ENCODE peak calls at places on chromosomes 11 and 22, in ten cellular contexts. One of them, this sample, is unnamed.

GRCh38 chr11:2509481-2510001 is 64.7 kb downstream of the KCNQ1 start:
- DNase-seq in stimulated activated CD8-positive, alpha-beta memory T cell treated with anti-CD3 and anti-CD28 coated beads, Interleukin-2, amount 100 ng/mL, for 48 hours: no peak
- DNase-seq in cardiac septum: peak; percentile 89
- DNase-seq in coronary artery: peak; percentile 59
- DNase-seq in ACHN: no peak
- DNase-seq in germinal center: peak; percentile 0
- DNase-seq in lung: peak; percentile 26
- DNase-seq in right atrium auricular region: peak; percentile 64
- DNase-seq in ureter: peak; percentile 37
- DNase-seq in body of pancreas: peak; percentile 9
- DNase-seq in this sample: no peak

GRCh38 chr11:121451982-121452608 is at the start of gene SORL1:
- DNase-seq in cardiac septum: peak; percentile 88
- DNase-seq in lung: peak; percentile 72
- DNase-seq in ACHN: peak; percentile 60
- DNase-seq in body of pancreas: peak; percentile 60
- DNase-seq in stimulated activated CD8-positive, alpha-beta memory T cell treated with anti-CD3 and anti-CD28 coated beads, Interleukin-2, amount 100 ng/mL, for 48 hours: peak; percentile 70
- DNase-seq in coronary artery: peak; percentile 83
- DNase-seq in ureter: peak; percentile 79
- DNase-seq in germinal center: peak; percentile 64
- DNase-seq in right atrium auricular region: peak; percentile 62
- DNase-seq in this sample: peak; percentile 42

GRCh38 chr11:61913699-61914395 is 3.5 kb downstream of the RAB3IL1 start:
- DNase-seq in ACHN: no peak
- DNase-seq in ureter: peak; percentile 36
- DNase-seq in cardiac septum: peak; percentile 41
- DNase-seq in germinal center: no peak
- DNase-seq in coronary artery: no peak
- DNase-seq in lung: no peak
- DNase-seq in stimulated activated CD8-positive, alpha-beta memory T cell treated with anti-CD3 and anti-CD28 coated beads, Interleukin-2, amount 100 ng/mL, for 48 hours: no peak
- DNase-seq in right atrium auricular region: no peak
- DNase-seq in body of pancreas: no peak
- DNase-seq in this sample: no peak

GRCh38 chr11:125345706-125346561 is 150.1 kb downstream of the FEZ1 start:
- DNase-seq in body of pancreas: peak; percentile 80
- DNase-seq in lung: peak; percentile 62
- DNase-seq in ACHN: peak; percentile 33
- DNase-seq in germinal center: peak; percentile 61
- DNase-seq in coronary artery: peak; percentile 83
- DNase-seq in ureter: peak; percentile 85
- DNase-seq in cardiac septum: peak; percentile 87
- DNase-seq in right atrium auricular region: peak; percentile 94
- DNase-seq in stimulated activated CD8-positive, alpha-beta memory T cell treated with anti-CD3 and anti-CD28 coated beads, Interleukin-2, amount 100 ng/mL, for 48 hours: peak; percentile 7
- DNase-seq in this sample: peak; percentile 10

GRCh38 chr11:34721646-34722045 is 100.8 kb downstream of the EHF start:
- DNase-seq in coronary artery: no peak
- DNase-seq in stimulated activated CD8-positive, alpha-beta memory T cell treated with anti-CD3 and anti-CD28 coated beads, Interleukin-2, amount 100 ng/mL, for 48 hours: no peak
- DNase-seq in right atrium auricular region: no peak
- DNase-seq in body of pancreas: no peak
- DNase-seq in ureter: no peak
- DNase-seq in lung: no peak
- DNase-seq in germinal center: no peak
- DNase-seq in ACHN: no peak
- DNase-seq in cardiac septum: no peak
- DNase-seq in this sample: no peak

GRCh38 chr11:28961726-28962125 is 853.5 kb downstream of the METTL15 start:
- DNase-seq in right atrium auricular region: no peak
- DNase-seq in coronary artery: no peak
- DNase-seq in stimulated activated CD8-positive, alpha-beta memory T cell treated with anti-CD3 and anti-CD28 coated beads, Interleukin-2, amount 100 ng/mL, for 48 hours: no peak
- DNase-seq in cardiac septum: no peak
- DNase-seq in ACHN: no peak
- DNase-seq in ureter: no peak
- DNase-seq in germinal center: no peak
- DNase-seq in body of pancreas: no peak
- DNase-seq in lung: no peak
- DNase-seq in this sample: no peak

GRCh38 chr11:57277845-57278720 is 41.0 kb upstream of the APLNR start:
- DNase-seq in lung: peak; percentile 72
- DNase-seq in right atrium auricular region: peak; percentile 92
- DNase-seq in body of pancreas: peak; percentile 67
- DNase-seq in germinal center: peak; percentile 51
- DNase-seq in stimulated activated CD8-positive, alpha-beta memory T cell treated with anti-CD3 and anti-CD28 coated beads, Interleukin-2, amount 100 ng/mL, for 48 hours: peak; percentile 4
- DNase-seq in ACHN: peak; percentile 76
- DNase-seq in coronary artery: no peak
- DNase-seq in cardiac septum: no peak
- DNase-seq in ureter: peak; percentile 70
- DNase-seq in this sample: peak; percentile 23

GRCh38 chr11:105298174-105298573 is 158.6 kb upstream of the CARD18 start:
- DNase-seq in coronary artery: no peak
- DNase-seq in right atrium auricular region: no peak
- DNase-seq in cardiac septum: no peak
- DNase-seq in germinal center: no peak
- DNase-seq in body of pancreas: no peak
- DNase-seq in stimulated activated CD8-positive, alpha-beta memory T cell treated with anti-CD3 and anti-CD28 coated beads, Interleukin-2, amount 100 ng/mL, for 48 hours: no peak
- DNase-seq in ureter: no peak
- DNase-seq in lung: no peak
- DNase-seq in ACHN: no peak
- DNase-seq in this sample: no peak

GRCh38 chr11:4074266-4074665 is 20.3 kb upstream of the RRM1 start:
- DNase-seq in ACHN: no peak
- DNase-seq in right atrium auricular region: no peak
- DNase-seq in lung: no peak
- DNase-seq in stimulated activated CD8-positive, alpha-beta memory T cell treated with anti-CD3 and anti-CD28 coated beads, Interleukin-2, amount 100 ng/mL, for 48 hours: no peak
- DNase-seq in ureter: no peak
- DNase-seq in cardiac septum: no peak
- DNase-seq in coronary artery: no peak
- DNase-seq in germinal center: no peak
- DNase-seq in body of pancreas: no peak
- DNase-seq in this sample: no peak

GRCh38 chr11:82932564-82932963 is 31.0 kb downstream of the DDIAS start:
- DNase-seq in germinal center: no peak
- DNase-seq in cardiac septum: no peak
- DNase-seq in lung: no peak
- DNase-seq in ACHN: no peak
- DNase-seq in stimulated activated CD8-positive, alpha-beta memory T cell treated with anti-CD3 and anti-CD28 coated beads, Interleukin-2, amount 100 ng/mL, for 48 hours: no peak
- DNase-seq in body of pancreas: no peak
- DNase-seq in right atrium auricular region: no peak
- DNase-seq in ureter: no peak
- DNase-seq in coronary artery: no peak
- DNase-seq in this sample: peak; percentile 60

GRCh38 chr11:48020092-48020755 is 39.9 kb downstream of the PTPRJ start:
- DNase-seq in germinal center: peak; percentile 69
- DNase-seq in ACHN: no peak
- DNase-seq in right atrium auricular region: no peak
- DNase-seq in lung: peak; percentile 51
- DNase-seq in stimulated activated CD8-positive, alpha-beta memory T cell treated with anti-CD3 and anti-CD28 coated beads, Interleukin-2, amount 100 ng/mL, for 48 hours: no peak
- DNase-seq in cardiac septum: no peak
- DNase-seq in ureter: no peak
- DNase-seq in coronary artery: no peak
- DNase-seq in body of pancreas: no peak
- DNase-seq in this sample: no peak

GRCh38 chr11:73995731-73996130 is 13.1 kb upstream of the UCP2 start:
- DNase-seq in coronary artery: no peak
- DNase-seq in right atrium auricular region: no peak
- DNase-seq in stimulated activated CD8-positive, alpha-beta memory T cell treated with anti-CD3 and anti-CD28 coated beads, Interleukin-2, amount 100 ng/mL, for 48 hours: no peak
- DNase-seq in ureter: no peak
- DNase-seq in body of pancreas: no peak
- DNase-seq in germinal center: no peak
- DNase-seq in lung: no peak
- DNase-seq in cardiac septum: no peak
- DNase-seq in ACHN: no peak
- DNase-seq in this sample: peak; percentile 73

GRCh38 chr22:42621505-42622002 is 6.9 kb upstream of the POLDIP3 start:
- DNase-seq in body of pancreas: peak; percentile 73
- DNase-seq in stimulated activated CD8-positive, alpha-beta memory T cell treated with anti-CD3 and anti-CD28 coated beads, Interleukin-2, amount 100 ng/mL, for 48 hours: peak; percentile 35
- DNase-seq in right atrium auricular region: peak; percentile 76
- DNase-seq in germinal center: peak; percentile 85
- DNase-seq in coronary artery: no peak
- DNase-seq in lung: peak; percentile 68
- DNase-seq in cardiac septum: no peak
- DNase-seq in ACHN: peak; percentile 86
- DNase-seq in ureter: no peak
- DNase-seq in this sample: no peak

GRCh38 chr11:120744016-120744994 is 232.8 kb downstream of the GRIK4 start:
- DNase-seq in ureter: no peak
- DNase-seq in right atrium auricular region: no peak
- DNase-seq in body of pancreas: no peak
- DNase-seq in cardiac septum: no peak
- DNase-seq in germinal center: no peak
- DNase-seq in stimulated activated CD8-positive, alpha-beta memory T cell treated with anti-CD3 and anti-CD28 coated beads, Interleukin-2, amount 100 ng/mL, for 48 hours: no peak
- DNase-seq in coronary artery: no peak
- DNase-seq in lung: no peak
- DNase-seq in ACHN: no peak
- DNase-seq in this sample: no peak

GRCh38 chr22:32123657-32124056 is 35.4 kb downstream of the C22orf42 start:
- DNase-seq in stimulated activated CD8-positive, alpha-beta memory T cell treated with anti-CD3 and anti-CD28 coated beads, Interleukin-2, amount 100 ng/mL, for 48 hours: no peak
- DNase-seq in coronary artery: no peak
- DNase-seq in ureter: no peak
- DNase-seq in cardiac septum: no peak
- DNase-seq in germinal center: no peak
- DNase-seq in lung: no peak
- DNase-seq in right atrium auricular region: no peak
- DNase-seq in body of pancreas: no peak
- DNase-seq in ACHN: no peak
- DNase-seq in this sample: no peak

GRCh38 chr11:61782841-61783240 is 9.6 kb downstream of the TMEM258 start:
- DNase-seq in stimulated activated CD8-positive, alpha-beta memory T cell treated with anti-CD3 and anti-CD28 coated beads, Interleukin-2, amount 100 ng/mL, for 48 hours: no peak
- DNase-seq in germinal center: no peak
- DNase-seq in body of pancreas: no peak
- DNase-seq in coronary artery: no peak
- DNase-seq in ureter: no peak
- DNase-seq in cardiac septum: no peak
- DNase-seq in ACHN: no peak
- DNase-seq in right atrium auricular region: no peak
- DNase-seq in lung: no peak
- DNase-seq in this sample: no peak

GRCh38 chr22:48881326-48881980 is 946.2 kb downstream of the BRD1 start:
- DNase-seq in stimulated activated CD8-positive, alpha-beta memory T cell treated with anti-CD3 and anti-CD28 coated beads, Interleukin-2, amount 100 ng/mL, for 48 hours: no peak
- DNase-seq in body of pancreas: no peak
- DNase-seq in ACHN: no peak
- DNase-seq in ureter: no peak
- DNase-seq in cardiac septum: peak; percentile 51
- DNase-seq in coronary artery: no peak
- DNase-seq in germinal center: no peak
- DNase-seq in right atrium auricular region: no peak
- DNase-seq in lung: no peak
- DNase-seq in this sample: no peak

GRCh38 chr22:36331306-36331911 is 56.4 kb downstream of the MYH9 start:
- DNase-seq in stimulated activated CD8-positive, alpha-beta memory T cell treated with anti-CD3 and anti-CD28 coated beads, Interleukin-2, amount 100 ng/mL, for 48 hours: peak; percentile 59
- DNase-seq in ACHN: peak; percentile 92
- DNase-seq in ureter: peak; percentile 88
- DNase-seq in coronary artery: peak; percentile 92
- DNase-seq in body of pancreas: peak; percentile 58
- DNase-seq in right atrium auricular region: peak; percentile 94
- DNase-seq in cardiac septum: peak; percentile 97
- DNase-seq in lung: peak; percentile 79
- DNase-seq in germinal center: peak; percentile 75
- DNase-seq in this sample: peak; percentile 95

GRCh38 chr11:17745032-17745772 is 10.6 kb downstream of the KCNC1 start:
- DNase-seq in ureter: no peak
- DNase-seq in right atrium auricular region: no peak
- DNase-seq in coronary artery: no peak
- DNase-seq in ACHN: no peak
- DNase-seq in lung: no peak
- DNase-seq in body of pancreas: no peak
- DNase-seq in cardiac septum: peak; percentile 58
- DNase-seq in stimulated activated CD8-positive, alpha-beta memory T cell treated with anti-CD3 and anti-CD28 coated beads, Interleukin-2, amount 100 ng/mL, for 48 hours: no peak
- DNase-seq in germinal center: no peak
- DNase-seq in this sample: no peak

GRCh38 chr11:128715691-128716153 is 21.9 kb downstream of the FLI1 start:
- DNase-seq in stimulated activated CD8-positive, alpha-beta memory T cell treated with anti-CD3 and anti-CD28 coated beads, Interleukin-2, amount 100 ng/mL, for 48 hours: no peak
- DNase-seq in body of pancreas: no peak
- DNase-seq in ureter: no peak
- DNase-seq in cardiac septum: no peak
- DNase-seq in ACHN: no peak
- DNase-seq in coronary artery: no peak
- DNase-seq in lung: no peak
- DNase-seq in right atrium auricular region: no peak
- DNase-seq in germinal center: no peak
- DNase-seq in this sample: no peak

GRCh38 chr22:38834991-38835390 is 8.8 kb downstream of the NPTXR start:
- DNase-seq in ACHN: no peak
- DNase-seq in cardiac septum: no peak
- DNase-seq in coronary artery: no peak
- DNase-seq in right atrium auricular region: no peak
- DNase-seq in lung: no peak
- DNase-seq in body of pancreas: no peak
- DNase-seq in germinal center: no peak
- DNase-seq in ureter: no peak
- DNase-seq in stimulated activated CD8-positive, alpha-beta memory T cell treated with anti-CD3 and anti-CD28 coated beads, Interleukin-2, amount 100 ng/mL, for 48 hours: no peak
- DNase-seq in this sample: no peak

GRCh38 chr22:18095101-18095805 is 15.4 kb upstream of the TUBA8 start:
- DNase-seq in body of pancreas: no peak
- DNase-seq in ureter: no peak
- DNase-seq in cardiac septum: no peak
- DNase-seq in lung: no peak
- DNase-seq in coronary artery: no peak
- DNase-seq in ACHN: no peak
- DNase-seq in germinal center: no peak
- DNase-seq in stimulated activated CD8-positive, alpha-beta memory T cell treated with anti-CD3 and anti-CD28 coated beads, Interleukin-2, amount 100 ng/mL, for 48 hours: no peak
- DNase-seq in right atrium auricular region: no peak
- DNase-seq in this sample: no peak

GRCh38 chr11:128476729-128477128 is 110.6 kb downstream of the ETS1 start:
- DNase-seq in germinal center: no peak
- DNase-seq in lung: peak; percentile 43
- DNase-seq in coronary artery: no peak
- DNase-seq in ureter: peak; percentile 71
- DNase-seq in stimulated activated CD8-positive, alpha-beta memory T cell treated with anti-CD3 and anti-CD28 coated beads, Interleukin-2, amount 100 ng/mL, for 48 hours: no peak
- DNase-seq in cardiac septum: no peak
- DNase-seq in body of pancreas: no peak
- DNase-seq in ACHN: no peak
- DNase-seq in right atrium auricular region: no peak
- DNase-seq in this sample: peak; percentile 100

GRCh38 chr22:25487508-25487907 is 77.0 kb upstream of the GRK3 start:
- DNase-seq in ureter: no peak
- DNase-seq in ACHN: no peak
- DNase-seq in cardiac septum: no peak
- DNase-seq in lung: no peak
- DNase-seq in body of pancreas: no peak
- DNase-seq in right atrium auricular region: no peak
- DNase-seq in coronary artery: no peak
- DNase-seq in stimulated activated CD8-positive, alpha-beta memory T cell treated with anti-CD3 and anti-CD28 coated beads, Interleukin-2, amount 100 ng/mL, for 48 hours: no peak
- DNase-seq in germinal center: no peak
- DNase-seq in this sample: no peak

GRCh38 chr22:25718109-25718830 is 23.7 kb upstream of the MYO18B start:
- DNase-seq in right atrium auricular region: no peak
- DNase-seq in cardiac septum: no peak
- DNase-seq in body of pancreas: no peak
- DNase-seq in ACHN: no peak
- DNase-seq in lung: no peak
- DNase-seq in germinal center: no peak
- DNase-seq in stimulated activated CD8-positive, alpha-beta memory T cell treated with anti-CD3 and anti-CD28 coated beads, Interleukin-2, amount 100 ng/mL, for 48 hours: no peak
- DNase-seq in ureter: no peak
- DNase-seq in coronary artery: no peak
- DNase-seq in this sample: no peak

GRCh38 chr11:109644158-109644557 is 222.2 kb downstream of the C11orf87 start:
- DNase-seq in stimulated activated CD8-positive, alpha-beta memory T cell treated with anti-CD3 and anti-CD28 coated beads, Interleukin-2, amount 100 ng/mL, for 48 hours: no peak
- DNase-seq in cardiac septum: no peak
- DNase-seq in ureter: no peak
- DNase-seq in lung: no peak
- DNase-seq in right atrium auricular region: no peak
- DNase-seq in germinal center: no peak
- DNase-seq in coronary artery: no peak
- DNase-seq in ACHN: no peak
- DNase-seq in body of pancreas: no peak
- DNase-seq in this sample: no peak

GRCh38 chr11:129312741-129313587 is 62.7 kb upstream of the BARX2 start:
- DNase-seq in ureter: no peak
- DNase-seq in stimulated activated CD8-positive, alpha-beta memory T cell treated with anti-CD3 and anti-CD28 coated beads, Interleukin-2, amount 100 ng/mL, for 48 hours: no peak
- DNase-seq in lung: no peak
- DNase-seq in germinal center: no peak
- DNase-seq in ACHN: no peak
- DNase-seq in right atrium auricular region: no peak
- DNase-seq in cardiac septum: no peak
- DNase-seq in body of pancreas: no peak
- DNase-seq in coronary artery: no peak
- DNase-seq in this sample: no peak

GRCh38 chr11:15519911-15520310 is 405.2 kb downstream of the INSC start:
- DNase-seq in right atrium auricular region: no peak
- DNase-seq in stimulated activated CD8-positive, alpha-beta memory T cell treated with anti-CD3 and anti-CD28 coated beads, Interleukin-2, amount 100 ng/mL, for 48 hours: no peak
- DNase-seq in body of pancreas: no peak
- DNase-seq in ureter: no peak
- DNase-seq in ACHN: no peak
- DNase-seq in coronary artery: no peak
- DNase-seq in lung: no peak
- DNase-seq in cardiac septum: no peak
- DNase-seq in germinal center: no peak
- DNase-seq in this sample: no peak